ENCODE peak calls at places on chromosomes 12 and 14, in four cellular contexts. K is AG09309, F is A549, Z is retina. L is an unnamed sample.

GRCh38 chr14:51398898-51399297 is 158.9 kb downstream of the TMX1 start:
- DNase-seq in K (peak), F (peak), Z (no peak), L (peak)

GRCh38 chr12:59808317-59808910 is 212.6 kb downstream of the SLC16A7 start:
- DNase-seq in K (no peak), F (peak), Z (peak), L (no peak)

GRCh38 chr12:122297494-122297893 is 31.2 kb upstream of the VPS33A start:
- DNase-seq in K (no peak), F (no peak), Z (no peak), L (no peak)

GRCh38 chr12:108772896-108773797 is 41.8 kb upstream of the CORO1C start:
- DNase-seq in K (no peak), F (no peak), Z (no peak), L (no peak)

GRCh38 chr12:93061414-93062099 is 132.5 kb upstream of the EEA1 start:
- DNase-seq in K (no peak), F (no peak), Z (peak), L (no peak)

GRCh38 chr12:32666510-32666909 is 12.6 kb upstream of the DNM1L start:
- DNase-seq in K (no peak), F (no peak), Z (no peak), L (peak)

GRCh38 chr12:4174417-4174816 is 99.1 kb upstream of the CCND2 start:
- DNase-seq in K (no peak), F (no peak), Z (no peak), L (no peak)

GRCh38 chr14:61476737-61477410 is 155.5 kb downstream of the PRKCH start:
- DNase-seq in K (peak), F (peak), Z (no peak), L (peak)

L was measured in stromal cell of bone marrow.